ENCODE peak calls at places on chromosomes 3 and 15, in six cellular contexts. T is GM12878, N is HepG2, D is SK-N-SH, V is K562, F is H1. I is an unnamed sample.

GRCh38 chr3:85576091-85576690 is 617.4 kb downstream of the CADM2 start:
- DNase-seq in T (no peak), D (peak), V (peak), N (peak), F (peak), I (peak)

GRCh38 chr3:11636372-11636760 is 7.3 kb downstream of the VGLL4 start:
- DNase-seq in F (no peak), N (no peak), D (no peak), T (no peak), V (no peak), I (no peak)

GRCh38 chr3:173725507-173725906 is 328.0 kb downstream of the NLGN1 start:
- DNase-seq in T (no peak), V (no peak), N (no peak), D (no peak), F (no peak), I (no peak)

GRCh38 chr3:192212335-192212734 is 515.0 kb downstream of the FGF12 start:
- DNase-seq in D (no peak), T (no peak), V (no peak), F (no peak), N (no peak), I (no peak)

GRCh38 chr3:83514130-83514914 is 1444.5 kb upstream of the CADM2 start:
- DNase-seq in T (no peak), N (no peak), V (no peak), D (no peak), F (peak), I (no peak)

GRCh38 chr3:128385080-128385832 is 81.4 kb downstream of the DNAJB8 start:
- DNase-seq in D (no peak), V (no peak), F (no peak), N (peak), T (no peak), I (no peak)

GRCh38 chr15:51096976-51097375 is 2.3 kb upstream of the TNFAIP8L3 start:
- DNase-seq in D (no peak), V (no peak), F (no peak), N (no peak), T (no peak), I (no peak)

GRCh38 chr3:74447221-74447620 is 167.2 kb downstream of the CNTN3 start:
- DNase-seq in N (no peak), D (no peak), F (no peak), T (no peak), V (no peak), I (no peak)

GRCh38 chr3:158991146-158991705 is 189.4 kb downstream of the MFSD1 start:
- DNase-seq in V (no peak), F (peak), D (no peak), N (no peak), T (no peak), I (no peak)

GRCh38 chr15:72782993-72783562 is 480 bp downstream of the ADPGK start:
- DNase-seq in F (no peak), D (no peak), V (no peak), T (peak), N (no peak), I (peak)

GRCh38 chr3:84967767-84968581 is 9.2 kb downstream of the CADM2 start:
- DNase-seq in F (peak), D (no peak), N (no peak), V (no peak), T (no peak), I (no peak)

GRCh38 chr15:51841401-51842040 is 12.1 kb downstream of the TMOD3 start:
- DNase-seq in T (no peak), F (no peak), D (no peak), V (no peak), N (no peak), I (no peak)

GRCh38 chr3:194287392-194287791 is 63.7 kb downstream of the CPN2 start:
- DNase-seq in T (no peak), V (peak), D (no peak), F (no peak), N (no peak), I (no peak)

GRCh38 chr3:108099203-108099602 is 8.4 kb upstream of the CD47 start:
- DNase-seq in N (no peak), V (no peak), F (no peak), T (no peak), D (no peak), I (no peak)

GRCh38 chr3:14283821-14284438 is 105.3 kb downstream of the LSM3 start:
- DNase-seq in N (no peak), F (no peak), V (no peak), D (no peak), T (no peak), I (peak)

GRCh38 chr15:23467110-23467600 is 20.1 kb upstream of the GOLGA6L2 start:
- DNase-seq in V (no peak), F (no peak), D (peak), N (peak), T (no peak), I (no peak)

GRCh38 chr3:172272699-172273098 is 175.6 kb downstream of the GHSR start:
- DNase-seq in V (no peak), T (no peak), D (no peak), N (no peak), F (no peak), I (no peak)

GRCh38 chr3:60972599-60972998 is 278.7 kb downstream of the FHIT start:
- DNase-seq in D (no peak), N (no peak), F (no peak), V (no peak), T (no peak), I (no peak)

GRCh38 chr3:72338942-72339749 is 509.1 kb downstream of the SHQ1 start:
- DNase-seq in V (peak), T (peak), F (no peak), N (peak), D (no peak), I (no peak)

GRCh38 chr15:63677778-63678177 is 80.6 kb downstream of the FBXL22 start:
- DNase-seq in D (no peak), V (no peak), T (no peak), F (no peak), N (peak), I (no peak)

GRCh38 chr15:62895905-62896316 is 146.6 kb upstream of the TPM1 start:
- DNase-seq in N (peak), V (no peak), F (no peak), T (no peak), D (no peak), I (no peak)

GRCh38 chr3:49725906-49726681 is 2.3 kb upstream of the GMPPB start:
- DNase-seq in T (no peak), D (no peak), V (no peak), N (no peak), F (no peak), I (no peak)

GRCh38 chr3:159884661-159885402 is 103.8 kb upstream of the IL12A start:
- DNase-seq in F (no peak), T (no peak), N (peak), V (peak), D (peak), I (peak)

GRCh38 chr3:174931969-174932368 is 72.8 kb downstream of the NAALADL2 start:
- DNase-seq in D (no peak), V (no peak), F (no peak), N (no peak), T (no peak), I (no peak)

GRCh38 chr3:25171118-25171912 is 256.7 kb upstream of the RARB start:
- DNase-seq in V (no peak), F (no peak), D (peak), N (no peak), T (no peak), I (no peak)

GRCh38 chr3:172449468-172450149 is 1.4 kb upstream of the GHSR start:
- DNase-seq in N (no peak), V (peak), T (no peak), F (no peak), D (peak), I (no peak)

GRCh38 chr15:63560741-63561448 is 36.3 kb upstream of the FBXL22 start:
- DNase-seq in F (no peak), V (no peak), T (no peak), N (no peak), D (no peak), I (no peak)

GRCh38 chr15:87167055-87167454 is 1087.4 kb downstream of the AGBL1 start:
- DNase-seq in N (no peak), F (no peak), T (no peak), V (no peak), D (no peak), I (no peak)

GRCh38 chr15:89964555-89964954 is 36.6 kb upstream of the ZNF710 start:
- DNase-seq in D (no peak), T (no peak), V (no peak), N (no peak), F (no peak), I (no peak)

GRCh38 chr3:177589921-177590336 is 392.6 kb upstream of the TBL1XR1 start:
- DNase-seq in N (peak), V (no peak), F (no peak), D (peak), T (no peak), I (no peak)

GRCh38 chr3:196624907-196625306 is 14.6 kb upstream of the NRROS start:
- DNase-seq in N (no peak), F (no peak), V (no peak), T (no peak), D (no peak), I (peak)

GRCh38 chr3:133271491-133271890 is 128.4 kb upstream of the BFSP2 start:
- DNase-seq in V (no peak), N (no peak), D (no peak), F (no peak), T (no peak), I (no peak)

GRCh38 chr15:58793862-58794261 is 22.8 kb downstream of the MINDY2 start:
- DNase-seq in D (no peak), V (no peak), T (no peak), F (no peak), N (peak), I (no peak)

GRCh38 chr15:59741274-59741906 is 52.3 kb upstream of the BNIP2 start:
- DNase-seq in V (no peak), N (peak), T (no peak), F (no peak), D (peak), I (peak)

GRCh38 chr3:195107593-195107992 is 163.4 kb downstream of the XXYLT1 start:
- DNase-seq in T (no peak), F (no peak), N (no peak), V (no peak), D (no peak), I (no peak)

DNA sequence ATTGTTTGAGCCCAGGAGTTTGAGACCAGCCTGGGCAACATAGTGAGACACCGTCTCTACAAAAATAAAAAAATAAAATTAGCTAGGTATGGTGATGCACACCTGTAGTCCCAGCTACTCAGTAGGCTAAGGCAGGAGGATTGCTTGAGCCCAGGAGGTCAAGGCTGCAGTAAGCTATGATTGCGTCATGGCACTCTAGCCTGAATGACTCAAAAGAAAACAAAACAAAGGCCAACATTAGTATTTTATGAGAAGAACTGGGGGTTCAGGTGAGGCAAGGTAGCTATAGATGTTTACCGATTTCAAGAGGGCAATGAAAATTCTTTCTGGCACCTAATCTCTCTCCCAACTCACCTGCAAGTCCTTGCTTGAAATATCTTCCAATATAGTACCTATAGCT is 77.2 kb downstream of the GREM1 start:
- DNase-seq in N (peak), F (no peak), V (no peak), T (no peak), D (no peak), I (no peak)
- TF ChIP-seq GABPA in N (no peak), F (no peak), V (no peak), T (no peak), D (no peak), I (no peak)

GRCh38 chr15:82737975-82738374 is 28.3 kb upstream of the AP3B2 start:
- DNase-seq in F (no peak), T (no peak), V (no peak), N (no peak), D (no peak), I (no peak)

GRCh38 chr15:82742134-82742533 is 32.5 kb upstream of the AP3B2 start:
- DNase-seq in N (no peak), D (no peak), V (no peak), F (no peak), T (no peak), I (no peak)

GRCh38 chr15:82743810-82744209 is 34.1 kb upstream of the AP3B2 start:
- DNase-seq in D (no peak), T (no peak), V (no peak), F (no peak), N (no peak), I (no peak)

DNA sequence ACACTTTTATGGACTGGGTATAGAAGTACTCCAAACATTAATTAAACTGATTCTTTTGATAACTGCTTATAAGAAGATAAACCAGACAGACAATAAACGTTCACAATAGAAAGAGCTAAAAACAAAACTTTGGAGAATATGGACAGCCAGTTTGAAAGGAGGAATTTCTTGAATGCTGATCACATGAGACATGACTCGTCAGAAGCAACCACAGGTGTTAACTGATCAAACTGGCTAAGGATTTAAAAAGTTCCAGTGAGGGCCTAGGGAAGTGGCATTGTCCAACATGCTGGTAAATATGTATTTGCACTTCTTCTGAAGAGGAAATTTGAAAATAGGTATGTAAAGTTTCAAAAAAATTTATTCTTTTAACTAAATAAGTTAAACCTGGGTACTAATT is 29.4 kb upstream of the AP3B2 start:
- DNase-seq in N (no peak), T (no peak), V (no peak), F (no peak), D (no peak), I (no peak)
- TF ChIP-seq CTCF in N (no peak), T (no peak), V (no peak), F (no peak), D (no peak), I (no peak)

GRCh38 chr15:40308844-40309189 is 1.1 kb upstream of the PLCB2 start:
- DNase-seq in V (peak), T (no peak), F (no peak), D (no peak), N (no peak), I (peak)
- TF ChIP-seq GABPA in V (peak), T (no peak), F (no peak), D (no peak), N (no peak), I (no peak)

DNA sequence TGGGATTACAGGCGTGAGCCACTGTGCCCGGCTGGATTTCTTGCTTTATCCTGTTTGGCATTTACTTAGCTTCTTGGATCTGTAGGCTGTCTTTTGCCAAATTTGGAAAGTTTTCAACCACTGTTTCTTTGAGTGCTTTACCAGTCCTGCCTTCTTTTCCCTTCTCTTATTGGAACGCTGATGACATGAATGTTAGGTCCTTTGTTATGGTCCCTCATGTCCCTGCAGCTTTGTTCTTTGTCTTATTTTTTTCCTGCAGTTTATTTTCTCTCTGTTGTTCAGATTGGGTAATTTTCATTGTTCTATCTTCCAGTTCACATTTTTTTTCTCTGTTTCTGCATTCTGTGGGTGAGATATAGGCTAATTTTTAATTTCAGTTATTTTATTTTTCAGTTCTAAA is 25.0 kb downstream of the SH3GL3 start:
- DNase-seq in T (no peak), N (no peak), F (no peak), V (no peak), D (no peak), I (no peak)
- TF ChIP-seq CTCF in T (no peak), N (no peak), F (no peak), V (no peak), D (no peak), I (no peak)

DNA sequence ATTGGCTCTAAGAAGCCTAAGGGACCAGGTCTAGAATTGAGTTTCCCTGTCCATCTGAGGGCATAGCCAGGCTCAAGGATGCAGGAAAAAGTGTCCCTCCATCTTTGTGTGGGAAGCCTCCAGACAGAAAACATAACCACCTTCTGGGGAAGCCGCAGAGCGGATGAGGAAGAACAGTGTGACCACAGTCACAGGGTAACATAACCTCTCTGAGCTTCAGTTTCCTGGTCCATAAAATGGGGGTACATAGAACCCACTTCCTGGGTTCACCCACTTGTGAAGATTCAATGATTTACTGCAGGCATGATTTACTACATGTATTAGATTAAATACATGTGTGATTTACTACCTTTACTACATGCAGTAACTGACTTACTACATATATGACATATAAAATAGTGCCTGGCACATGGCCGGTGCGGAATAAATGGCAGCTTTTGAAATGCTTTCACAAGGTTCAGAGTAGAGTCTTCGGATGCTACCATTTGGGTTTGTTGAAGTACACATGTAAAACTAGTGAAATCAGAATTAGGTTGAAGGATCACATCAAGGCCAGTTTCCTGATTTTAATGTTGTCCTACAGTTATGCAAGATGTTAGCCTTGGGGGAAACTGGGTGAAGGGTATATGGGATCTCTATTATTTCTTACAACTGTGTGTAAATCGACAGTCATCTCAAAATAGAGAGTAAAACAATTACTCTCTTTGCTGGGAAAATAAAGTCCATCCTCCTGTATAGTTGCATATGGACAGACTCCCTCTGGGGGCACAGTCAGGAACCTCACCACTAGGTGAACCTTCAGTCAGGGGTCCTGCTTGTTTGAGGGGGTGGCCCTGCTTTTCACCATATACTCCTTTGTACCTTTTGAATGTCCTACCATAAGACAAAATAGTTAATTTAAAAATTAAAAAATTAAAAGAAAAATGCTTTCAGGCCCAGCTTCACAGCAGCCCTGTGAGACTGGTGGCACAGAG is 86.0 kb downstream of the SEMA5B start:
- DNase-seq in V (peak), F (no peak), N (no peak), D (no peak), T (no peak), I (no peak)
- TF ChIP-seq GABPA in V (no peak), F (no peak), N (no peak), D (no peak), T (no peak), I (no peak)

DNA sequence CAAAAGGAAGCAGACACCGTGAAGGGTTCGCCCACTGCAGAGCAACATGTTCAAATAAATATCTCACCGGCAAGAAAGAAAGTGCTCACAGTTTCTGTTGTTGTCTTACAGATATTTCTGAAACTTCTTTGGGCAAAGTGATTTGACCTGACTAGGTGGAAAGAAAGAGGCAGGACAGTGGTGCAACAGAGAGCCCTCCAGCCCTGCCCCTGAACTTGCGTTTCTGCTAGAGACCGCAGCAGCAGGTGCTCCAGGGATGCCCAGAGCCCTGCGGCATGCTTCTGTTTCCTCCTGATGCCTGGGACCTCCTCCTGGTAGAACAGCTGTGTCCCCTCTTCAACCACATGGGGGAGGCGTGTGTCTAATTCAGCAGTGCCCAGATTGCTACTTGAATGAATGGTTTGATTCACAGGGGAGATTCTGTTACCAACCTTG is 123.4 kb downstream of the ATP10A start:
- DNase-seq in V (no peak), D (peak), N (no peak), F (peak), T (peak), I (no peak)
- TF ChIP-seq CTCF in V (no peak), D (no peak), N (peak), F (peak), T (peak), I (no peak)